ENCODE peak calls at places on chromosomes 3 and 15, in five cellular contexts. G is A549, B is HepG2, H is K562, A is IMR-90. N is an unnamed sample.

GRCh38 chr15:38300395-38300794 is 47.8 kb downstream of the SPRED1 start:
- DNase-seq in G (no peak), B (no peak), A (peak), H (no peak), N (no peak)

GRCh38 chr3:119759962-119760361 is 21.9 kb upstream of the NR1I2 start:
- DNase-seq in A (no peak), G (no peak), H (no peak), B (no peak), N (no peak)

GRCh38 chr15:58666957-58667356 is 82.5 kb downstream of the ADAM10 start:
- DNase-seq in A (peak), B (no peak), G (peak), H (no peak), N (no peak)

GRCh38 chr15:20340931-20341661 is 200.5 kb downstream of the GOLGA6L6 start:
- DNase-seq in G (peak), B (no peak), H (no peak), A (no peak), N (no peak)

GRCh38 chr3:134609821-134610454 is 40.9 kb downstream of the KY start:
- DNase-seq in H (no peak), G (no peak), B (no peak), A (no peak), N (no peak)

GRCh38 chr3:8482960-8483665 is 18.5 kb upstream of the LMCD1 start:
- DNase-seq in A (peak), B (peak), G (peak), H (no peak), N (no peak)

GRCh38 chr3:192916455-192917257 is 1.0 kb downstream of the MB21D2 start:
- DNase-seq in H (no peak), B (peak), A (peak), G (peak), N (no peak)

GRCh38 chr15:75302318-75302717 is 19.7 kb downstream of the GOLGA6D start:
- DNase-seq in B (no peak), H (no peak), A (no peak), G (no peak), N (no peak)

GRCh38 chr15:34373951-34374350 is 7.0 kb upstream of the LPCAT4 start:
- DNase-seq in B (no peak), G (no peak), H (no peak), A (no peak), N (no peak)

GRCh38 chr3:99884484-99884883 is 66.8 kb downstream of the CMSS1 start:
- DNase-seq in A (no peak), G (no peak), H (no peak), B (peak), N (no peak)

GRCh38 chr3:49410844-49411549 is 779 bp downstream of the RHOA start:
- DNase-seq in G (no peak), H (no peak), B (no peak), A (no peak), N (no peak)

GRCh38 chr15:76006136-76006778 is 6.0 kb downstream of the NRG4 start:
- DNase-seq in H (no peak), B (peak), A (no peak), G (no peak), N (no peak)

GRCh38 chr3:170522171-170522570 is 63.7 kb downstream of the SLC7A14 start:
- DNase-seq in A (peak), B (no peak), G (no peak), H (no peak), N (no peak)

GRCh38 chr15:47586653-47587224 is 130.6 kb upstream of the SEMA6D start:
- DNase-seq in G (no peak), H (no peak), A (no peak), B (no peak), N (no peak)

GRCh38 chr15:36428102-36428845 is 151.2 kb upstream of the CDIN1 start:
- DNase-seq in B (peak), H (peak), A (peak), G (peak), N (no peak)

GRCh38 chr3:65168547-65168946 is 480.7 kb upstream of the ADAMTS9 start:
- DNase-seq in B (no peak), G (no peak), H (no peak), A (no peak), N (no peak)

GRCh38 chr15:54029076-54029475 is 50.8 kb downstream of the UNC13C start:
- DNase-seq in B (no peak), G (no peak), A (no peak), H (no peak), N (no peak)

GRCh38 chr3:84946240-84946639 is 12.5 kb upstream of the CADM2 start:
- DNase-seq in G (no peak), H (no peak), B (no peak), A (no peak), N (no peak)

GRCh38 chr3:25548836-25549235 is 115.9 kb downstream of the TOP2B start:
- DNase-seq in B (no peak), G (no peak), H (no peak), A (no peak), N (no peak)

GRCh38 chr15:31200735-31201151 is 99.2 kb upstream of the TRPM1 start:
- DNase-seq in G (peak), H (peak), B (peak), A (peak), N (no peak)

GRCh38 chr3:172202797-172203196 is 163.4 kb downstream of the FNDC3B start:
- DNase-seq in A (no peak), B (no peak), G (no peak), H (no peak), N (no peak)

GRCh38 chr3:133383175-133383574 is 16.7 kb upstream of the BFSP2 start:
- DNase-seq in G (no peak), A (no peak), B (no peak), H (no peak), N (no peak)

GRCh38 chr3:47016934-47017435 is 37.5 kb downstream of the NBEAL2 start:
- DNase-seq in H (peak), B (no peak), G (no peak), A (peak), N (peak)

GRCh38 chr3:62332771-62333381 is 40.5 kb downstream of the FEZF2 start:
- DNase-seq in B (no peak), G (peak), H (peak), A (peak), N (no peak)

GRCh38 chr15:58419803-58420524 is 11.8 kb upstream of the LIPC start:
- DNase-seq in H (no peak), A (no peak), G (no peak), B (no peak), N (peak)

GRCh38 chr3:37114251-37115145 is 59.9 kb downstream of the LRRFIP2 start:
- DNase-seq in B (no peak), A (peak), H (no peak), G (no peak), N (no peak)

GRCh38 chr3:38960953-38961622 is 90.7 kb downstream of the SCN11A start:
- DNase-seq in B (peak), H (peak), G (peak), A (peak), N (peak)

GRCh38 chr15:45183001-45183400 is 4.8 kb downstream of the SHF start:
- DNase-seq in B (no peak), G (no peak), H (peak), A (no peak), N (no peak)

GRCh38 chr15:93520206-93520605 is 431.2 kb upstream of the RGMA start:
- DNase-seq in H (no peak), B (no peak), G (no peak), A (no peak), N (no peak)

GRCh38 chr15:93515256-93516044 is 426.4 kb upstream of the RGMA start:
- DNase-seq in G (no peak), H (no peak), A (no peak), B (no peak), N (no peak)
- TF ChIP-seq BHLHE40 in G (no peak), H (no peak), A (no peak), B (no peak), N (no peak)

GRCh38 chr3:69740103-69741021 is 1.1 kb downstream of the MITF start:
- DNase-seq in G (no peak), A (no peak), B (no peak), H (peak), N (no peak)
- TF ChIP-seq POLR2A in G (no peak), A (no peak), B (no peak), H (no peak), N (no peak)

GRCh38 chr3:118472586-118472985 is 562.1 kb downstream of the IGSF11 start:
- DNase-seq in H (no peak), A (no peak), B (no peak), G (peak), N (no peak)
- TF ChIP-seq BHLHE40 in H (no peak), A (no peak), B (no peak), G (no peak), N (no peak)

GRCh38 chr3:197426161-197426566 is 127.8 kb upstream of the DLG1 start:
- DNase-seq in B (no peak), G (no peak), H (no peak), A (no peak), N (no peak)

GRCh38 chr3:197430502-197430901 is 125.3 kb downstream of the BDH1 start:
- DNase-seq in A (no peak), B (no peak), H (no peak), G (no peak), N (no peak)

GRCh38 chr3:197427013-197427412 is 128.6 kb upstream of the DLG1 start:
- DNase-seq in A (no peak), B (no peak), H (no peak), G (no peak), N (no peak)

GRCh38 chr3:197428961-197429360 is 126.8 kb downstream of the BDH1 start:
- DNase-seq in G (no peak), H (no peak), B (no peak), A (no peak), N (no peak)

GRCh38 chr3:197428117-197428761 is 127.5 kb downstream of the BDH1 start:
- DNase-seq in B (peak), G (peak), A (peak), H (peak), N (no peak)
- TF ChIP-seq POLR2A in B (no peak), G (no peak), A (no peak), H (no peak), N (no peak)

DNA sequence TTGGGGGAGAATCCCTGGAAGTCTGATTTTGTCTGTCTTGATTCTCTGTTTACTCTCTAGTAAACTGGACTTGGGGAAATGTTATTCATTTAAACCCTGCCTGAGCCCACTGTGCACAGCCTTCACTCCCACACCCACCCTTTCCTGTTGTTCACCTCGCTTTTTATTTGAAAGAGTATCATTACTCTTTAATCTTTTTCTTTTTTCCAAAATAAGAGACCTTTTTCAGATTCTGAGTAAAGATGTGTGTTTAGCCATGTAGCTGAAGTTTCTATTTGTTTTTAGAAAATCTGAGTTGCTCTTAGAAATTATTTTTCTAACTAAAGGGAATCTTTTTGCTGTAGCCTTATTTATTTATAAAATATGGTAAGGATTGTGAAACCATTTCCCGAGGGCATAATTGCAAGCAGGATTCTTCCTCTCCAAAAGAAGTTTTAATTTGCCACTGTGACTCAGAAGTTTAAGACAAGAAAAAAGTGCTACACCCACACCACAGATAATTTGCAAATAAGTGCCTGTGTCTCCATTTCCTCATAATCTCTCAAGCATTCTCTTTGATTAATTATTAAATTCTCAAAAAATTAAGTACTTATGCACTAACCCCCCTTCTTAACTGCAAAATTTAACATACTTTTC is 43.4 kb downstream of the RASA2 start:
- DNase-seq in B (no peak), A (peak), H (no peak), G (peak), N (no peak)
- TF ChIP-seq BHLHE40 in B (no peak), A (no peak), H (no peak), G (no peak), N (no peak)

GRCh38 chr3:194296832-194297666 is 54.1 kb downstream of the CPN2 start:
- DNase-seq in A (no peak), B (peak), H (no peak), G (no peak), N (no peak)

GRCh38 chr3:194294888-194295214 is 56.3 kb downstream of the CPN2 start:
- DNase-seq in H (no peak), A (no peak), G (no peak), B (no peak), N (no peak)

GRCh38 chr3:194294199-194294887 is 56.8 kb downstream of the CPN2 start:
- DNase-seq in B (no peak), H (no peak), G (no peak), A (no peak), N (no peak)

GRCh38 chr3:194298331-194299227 is 52.5 kb downstream of the CPN2 start:
- DNase-seq in H (peak), B (no peak), G (no peak), A (no peak), N (no peak)

GRCh38 chr3:194296448-194296831 is 54.7 kb downstream of the CPN2 start:
- DNase-seq in H (no peak), G (peak), B (peak), A (peak), N (no peak)
- TF ChIP-seq POLR2A in H (no peak), G (no peak), B (no peak), A (no peak), N (no peak)

DNA sequence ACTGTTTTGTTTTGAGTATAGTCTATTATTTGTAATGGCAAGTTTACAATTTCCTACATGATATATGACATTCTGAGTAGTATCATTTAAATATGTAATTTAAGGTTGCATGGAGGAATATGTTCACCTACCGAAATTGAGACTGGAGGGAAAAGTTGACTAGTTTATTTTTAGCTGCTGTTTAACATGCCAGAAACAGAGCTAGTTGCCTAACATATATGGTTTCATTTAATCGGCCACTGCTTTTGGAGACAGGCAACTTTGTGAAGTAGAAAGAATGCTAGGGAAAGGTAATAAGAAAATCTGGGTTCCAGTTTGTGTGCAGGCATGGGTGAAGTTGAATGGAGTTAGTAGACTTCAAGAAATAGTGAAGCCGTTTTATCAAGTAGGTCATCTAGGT is 342.1 kb upstream of the CBLB start:
- DNase-seq in B (no peak), H (no peak), G (no peak), A (no peak), N (no peak)
- TF ChIP-seq BHLHE40 in B (no peak), H (no peak), G (no peak), A (no peak), N (no peak)

GRCh38 chr15:78910836-78911235 is 34.0 kb downstream of the CTSH start:
- DNase-seq in H (no peak), B (no peak), A (no peak), G (no peak), N (no peak)

GRCh38 chr15:78917888-78918287 is 27.0 kb downstream of the CTSH start:
- DNase-seq in H (no peak), A (no peak), B (no peak), G (no peak), N (no peak)

GRCh38 chr15:78914027-78914764 is 30.6 kb downstream of the CTSH start:
- DNase-seq in A (no peak), H (peak), B (peak), G (peak), N (no peak)

GRCh38 chr15:78913012-78913411 is 31.8 kb downstream of the CTSH start:
- DNase-seq in B (no peak), H (no peak), G (no peak), A (no peak), N (no peak)

GRCh38 chr15:78915341-78916087 is 29.3 kb downstream of the CTSH start:
- DNase-seq in B (no peak), H (no peak), G (no peak), A (no peak), N (no peak)
- TF ChIP-seq POLR2A in B (no peak), H (no peak), G (no peak), A (no peak), N (no peak)

N was measured in GM12878.